ENCODE peak calls at places on chromosomes 3 and 15, in six cellular contexts. One of them, this sample, is unnamed.

GRCh38 chr3:171566803-171567422 is 106.7 kb upstream of the TNIK start:
- DNase-seq in aorta: no peak
- DNase-seq in dermis microvascular lymphatic vessel endothelial cell: peak; percentile 56
- DNase-seq in esophagus muscularis mucosa: no peak
- DNase-seq in Caki2: peak; percentile 53
- DNase-seq in naive thymus-derived CD8-positive, alpha-beta T cell: no peak
- DNase-seq in this sample: no peak

GRCh38 chr15:29528276-29528675 is 258.7 kb upstream of the NSMCE3 start:
- DNase-seq in aorta: no peak
- DNase-seq in naive thymus-derived CD8-positive, alpha-beta T cell: no peak
- DNase-seq in dermis microvascular lymphatic vessel endothelial cell: no peak
- DNase-seq in esophagus muscularis mucosa: no peak
- DNase-seq in Caki2: no peak
- DNase-seq in this sample: no peak

GRCh38 chr3:121698513-121698912 is 37.8 kb upstream of the HCLS1 start:
- DNase-seq in dermis microvascular lymphatic vessel endothelial cell: no peak
- DNase-seq in Caki2: no peak
- DNase-seq in naive thymus-derived CD8-positive, alpha-beta T cell: no peak
- DNase-seq in aorta: no peak
- DNase-seq in esophagus muscularis mucosa: no peak
- DNase-seq in this sample: no peak

GRCh38 chr3:48536787-48537186 is 19.8 kb downstream of the PFKFB4 start:
- DNase-seq in aorta: no peak
- DNase-seq in Caki2: no peak
- DNase-seq in dermis microvascular lymphatic vessel endothelial cell: no peak
- DNase-seq in esophagus muscularis mucosa: no peak
- DNase-seq in naive thymus-derived CD8-positive, alpha-beta T cell: no peak
- DNase-seq in this sample: no peak

GRCh38 chr3:41243183-41243582 is 43.9 kb downstream of the CTNNB1 start:
- DNase-seq in Caki2: no peak
- DNase-seq in esophagus muscularis mucosa: no peak
- DNase-seq in dermis microvascular lymphatic vessel endothelial cell: no peak
- DNase-seq in naive thymus-derived CD8-positive, alpha-beta T cell: no peak
- DNase-seq in aorta: no peak
- DNase-seq in this sample: no peak

GRCh38 chr3:185351371-185351770 is 11.6 kb upstream of the MAP3K13 start:
- DNase-seq in Caki2: no peak
- DNase-seq in naive thymus-derived CD8-positive, alpha-beta T cell: no peak
- DNase-seq in esophagus muscularis mucosa: no peak
- DNase-seq in aorta: no peak
- DNase-seq in dermis microvascular lymphatic vessel endothelial cell: no peak
- DNase-seq in this sample: no peak

GRCh38 chr15:80615783-80616391 is 79.2 kb upstream of the ABHD17C start:
- DNase-seq in dermis microvascular lymphatic vessel endothelial cell: peak; percentile 72
- DNase-seq in esophagus muscularis mucosa: peak; percentile 92
- DNase-seq in aorta: no peak
- DNase-seq in naive thymus-derived CD8-positive, alpha-beta T cell: no peak
- DNase-seq in Caki2: no peak
- DNase-seq in this sample: peak; percentile 81

GRCh38 chr3:111326144-111326995 is 215.6 kb upstream of the CD96 start:
- DNase-seq in naive thymus-derived CD8-positive, alpha-beta T cell: no peak
- DNase-seq in aorta: no peak
- DNase-seq in Caki2: no peak
- DNase-seq in dermis microvascular lymphatic vessel endothelial cell: no peak
- DNase-seq in esophagus muscularis mucosa: no peak
- DNase-seq in this sample: no peak

GRCh38 chr3:5504135-5504534 is 316.6 kb downstream of the EDEM1 start:
- DNase-seq in dermis microvascular lymphatic vessel endothelial cell: no peak
- DNase-seq in aorta: no peak
- DNase-seq in esophagus muscularis mucosa: no peak
- DNase-seq in naive thymus-derived CD8-positive, alpha-beta T cell: no peak
- DNase-seq in Caki2: no peak
- DNase-seq in this sample: no peak

GRCh38 chr3:72679540-72680198 is 168.6 kb downstream of the SHQ1 start:
- DNase-seq in dermis microvascular lymphatic vessel endothelial cell: peak; percentile 8
- DNase-seq in aorta: peak; percentile 54
- DNase-seq in Caki2: peak; percentile 31
- DNase-seq in naive thymus-derived CD8-positive, alpha-beta T cell: no peak
- DNase-seq in esophagus muscularis mucosa: no peak
- DNase-seq in this sample: no peak

GRCh38 chr15:72197460-72198409 is at the start of gene GRAMD2A:
- DNase-seq in Caki2: peak; percentile 70
- DNase-seq in esophagus muscularis mucosa: no peak
- DNase-seq in aorta: no peak
- DNase-seq in naive thymus-derived CD8-positive, alpha-beta T cell: no peak
- DNase-seq in dermis microvascular lymphatic vessel endothelial cell: peak; percentile 25
- DNase-seq in this sample: peak; percentile 84

GRCh38 chr3:136994772-136995516 is 37.2 kb downstream of the IL20RB start:
- DNase-seq in Caki2: no peak
- DNase-seq in esophagus muscularis mucosa: peak; percentile 94
- DNase-seq in dermis microvascular lymphatic vessel endothelial cell: peak; percentile 96
- DNase-seq in aorta: peak; percentile 92
- DNase-seq in naive thymus-derived CD8-positive, alpha-beta T cell: no peak
- DNase-seq in this sample: peak; percentile 93

GRCh38 chr15:50024183-50024795 is 94.7 kb downstream of the ATP8B4 start:
- DNase-seq in Caki2: no peak
- DNase-seq in aorta: no peak
- DNase-seq in dermis microvascular lymphatic vessel endothelial cell: no peak
- DNase-seq in esophagus muscularis mucosa: no peak
- DNase-seq in naive thymus-derived CD8-positive, alpha-beta T cell: no peak
- DNase-seq in this sample: no peak

GRCh38 chr3:16448691-16449090 is 64.8 kb downstream of the RFTN1 start:
- DNase-seq in Caki2: peak; percentile 6
- DNase-seq in dermis microvascular lymphatic vessel endothelial cell: peak; percentile 59
- DNase-seq in naive thymus-derived CD8-positive, alpha-beta T cell: no peak
- DNase-seq in aorta: peak; percentile 92
- DNase-seq in esophagus muscularis mucosa: no peak
- DNase-seq in this sample: peak; percentile 82

GRCh38 chr15:71116942-71117341 is 1.7 kb downstream of the THSD4 start:
- DNase-seq in esophagus muscularis mucosa: no peak
- DNase-seq in naive thymus-derived CD8-positive, alpha-beta T cell: no peak
- DNase-seq in Caki2: no peak
- DNase-seq in dermis microvascular lymphatic vessel endothelial cell: peak; percentile 62
- DNase-seq in aorta: no peak
- DNase-seq in this sample: no peak

GRCh38 chr3:45199837-45200648 is 26.0 kb downstream of the TMEM158 start:
- DNase-seq in dermis microvascular lymphatic vessel endothelial cell: peak; percentile 54
- DNase-seq in Caki2: peak; percentile 78
- DNase-seq in naive thymus-derived CD8-positive, alpha-beta T cell: no peak
- DNase-seq in aorta: no peak
- DNase-seq in esophagus muscularis mucosa: no peak
- DNase-seq in this sample: no peak

GRCh38 chr3:72185549-72186484 is 400.9 kb upstream of the PROK2 start:
- DNase-seq in dermis microvascular lymphatic vessel endothelial cell: peak; percentile 71
- DNase-seq in esophagus muscularis mucosa: no peak
- DNase-seq in aorta: peak; percentile 63
- DNase-seq in naive thymus-derived CD8-positive, alpha-beta T cell: no peak
- DNase-seq in Caki2: peak; percentile 12
- DNase-seq in this sample: no peak

GRCh38 chr15:43511012-43511885 is 6.2 kb upstream of the MAP1A start:
- DNase-seq in Caki2: peak; percentile 46
- DNase-seq in naive thymus-derived CD8-positive, alpha-beta T cell: no peak
- DNase-seq in esophagus muscularis mucosa: no peak
- DNase-seq in aorta: no peak
- DNase-seq in dermis microvascular lymphatic vessel endothelial cell: peak; percentile 12
- DNase-seq in this sample: no peak

GRCh38 chr3:11917051-11917450 is 70.4 kb upstream of the TAMM41 start:
- DNase-seq in naive thymus-derived CD8-positive, alpha-beta T cell: no peak
- DNase-seq in esophagus muscularis mucosa: no peak
- DNase-seq in aorta: no peak
- DNase-seq in dermis microvascular lymphatic vessel endothelial cell: no peak
- DNase-seq in Caki2: no peak
- DNase-seq in this sample: no peak

GRCh38 chr3:85090495-85090894 is 131.7 kb downstream of the CADM2 start:
- DNase-seq in dermis microvascular lymphatic vessel endothelial cell: no peak
- DNase-seq in Caki2: no peak
- DNase-seq in naive thymus-derived CD8-positive, alpha-beta T cell: no peak
- DNase-seq in aorta: no peak
- DNase-seq in esophagus muscularis mucosa: no peak
- DNase-seq in this sample: no peak

GRCh38 chr3:118793176-118793575 is 241.5 kb downstream of the IGSF11 start:
- DNase-seq in aorta: no peak
- DNase-seq in Caki2: no peak
- DNase-seq in naive thymus-derived CD8-positive, alpha-beta T cell: no peak
- DNase-seq in esophagus muscularis mucosa: no peak
- DNase-seq in dermis microvascular lymphatic vessel endothelial cell: no peak
- DNase-seq in this sample: no peak

GRCh38 chr15:73994912-73995622 is 551 bp downstream of the PML start:
- DNase-seq in naive thymus-derived CD8-positive, alpha-beta T cell: no peak
- DNase-seq in dermis microvascular lymphatic vessel endothelial cell: no peak
- DNase-seq in esophagus muscularis mucosa: no peak
- DNase-seq in aorta: no peak
- DNase-seq in Caki2: no peak
- DNase-seq in this sample: peak; percentile 80